ENCODE peak calls at places on chromosomes 2 and 18, in eight cellular contexts. One of them, this sample, is unnamed.

GRCh38 chr2:184597571-184597980 is 753 bp upstream of the ZNF804A start:
- DNase-seq in GM12878: no peak
- DNase-seq in SK-N-SH: peak; percentile 49
- DNase-seq in A549: no peak
- DNase-seq in K562: no peak
- DNase-seq in HepG2: no peak
- DNase-seq in H1: peak; percentile 49
- DNase-seq in HCT116: peak; percentile 26
- DNase-seq in this sample: peak; percentile 65

GRCh38 chr18:35172009-35172408 is 68.8 kb upstream of the ZNF397 start:
- DNase-seq in H1: no peak
- DNase-seq in HCT116: no peak
- DNase-seq in GM12878: no peak
- DNase-seq in A549: no peak
- DNase-seq in HepG2: peak; percentile 36
- DNase-seq in SK-N-SH: no peak
- DNase-seq in K562: no peak
- DNase-seq in this sample: no peak

GRCh38 chr2:219644801-219645480 is 17.5 kb downstream of the SLC4A3 start:
- DNase-seq in H1: peak; percentile 37
- DNase-seq in HCT116: no peak
- DNase-seq in K562: no peak
- DNase-seq in SK-N-SH: no peak
- DNase-seq in A549: no peak
- DNase-seq in HepG2: no peak
- DNase-seq in GM12878: no peak
- DNase-seq in this sample: no peak

GRCh38 chr18:26415041-26415440 is 133.3 kb downstream of the KCTD1 start:
- DNase-seq in SK-N-SH: no peak
- DNase-seq in H1: no peak
- DNase-seq in GM12878: no peak
- DNase-seq in A549: no peak
- DNase-seq in K562: no peak
- DNase-seq in HepG2: no peak
- DNase-seq in HCT116: no peak
- DNase-seq in this sample: no peak

GRCh38 chr2:27001851-27002369 is 30.9 kb upstream of the TMEM214 start:
- DNase-seq in K562: peak; percentile 42
- DNase-seq in SK-N-SH: no peak
- DNase-seq in H1: no peak
- DNase-seq in GM12878: no peak
- DNase-seq in A549: no peak
- DNase-seq in HCT116: no peak
- DNase-seq in HepG2: no peak
- DNase-seq in this sample: no peak

GRCh38 chr2:35873921-35874320 is 481.7 kb upstream of the CRIM1 start:
- DNase-seq in A549: no peak
- DNase-seq in HepG2: peak; percentile 6
- DNase-seq in HCT116: no peak
- DNase-seq in H1: no peak
- DNase-seq in GM12878: no peak
- DNase-seq in SK-N-SH: no peak
- DNase-seq in K562: no peak
- DNase-seq in this sample: peak; percentile 5

GRCh38 chr2:63631501-63631900 is 42.7 kb downstream of the MDH1 start:
- DNase-seq in K562: no peak
- DNase-seq in H1: no peak
- DNase-seq in HCT116: no peak
- DNase-seq in SK-N-SH: peak; percentile 55
- DNase-seq in HepG2: no peak
- DNase-seq in GM12878: no peak
- DNase-seq in A549: no peak
- DNase-seq in this sample: no peak

GRCh38 chr2:152577611-152578010 is 139.7 kb downstream of the PRPF40A start:
- DNase-seq in K562: no peak
- DNase-seq in SK-N-SH: no peak
- DNase-seq in H1: no peak
- DNase-seq in A549: no peak
- DNase-seq in HepG2: no peak
- DNase-seq in GM12878: no peak
- DNase-seq in HCT116: no peak
- DNase-seq in this sample: no peak

GRCh38 chr18:37253424-37254255 is 312.0 kb downstream of the CELF4 start:
- DNase-seq in HepG2: no peak
- DNase-seq in HCT116: no peak
- DNase-seq in H1: peak; percentile 78
- DNase-seq in A549: no peak
- DNase-seq in SK-N-SH: peak; percentile 83
- DNase-seq in K562: peak; percentile 99
- DNase-seq in GM12878: no peak
- DNase-seq in this sample: no peak

GRCh38 chr2:118865106-118865505 is 17.7 kb upstream of the EN1 start:
- DNase-seq in GM12878: peak; percentile 19
- DNase-seq in A549: peak; percentile 55
- DNase-seq in HepG2: peak; percentile 56
- DNase-seq in SK-N-SH: peak; percentile 70
- DNase-seq in H1: peak; percentile 67
- DNase-seq in K562: peak; percentile 54
- DNase-seq in HCT116: peak; percentile 45
- DNase-seq in this sample: peak; percentile 55

GRCh38 chr2:188600536-188601210 is 309.0 kb downstream of the GULP1 start:
- DNase-seq in GM12878: no peak
- DNase-seq in K562: no peak
- DNase-seq in SK-N-SH: no peak
- DNase-seq in HCT116: no peak
- DNase-seq in A549: no peak
- DNase-seq in H1: no peak
- DNase-seq in HepG2: no peak
- DNase-seq in this sample: no peak

GRCh38 chr18:55779461-55779710 is 191.4 kb upstream of the TCF4 start:
- DNase-seq in K562: no peak
- DNase-seq in HCT116: no peak
- DNase-seq in SK-N-SH: peak; percentile 64
- DNase-seq in A549: no peak
- DNase-seq in HepG2: no peak
- DNase-seq in GM12878: no peak
- DNase-seq in H1: no peak
- DNase-seq in this sample: no peak

GRCh38 chr2:23803275-23803964 is 123.5 kb downstream of the ATAD2B start:
- DNase-seq in H1: no peak
- DNase-seq in SK-N-SH: no peak
- DNase-seq in HCT116: no peak
- DNase-seq in HepG2: no peak
- DNase-seq in GM12878: no peak
- DNase-seq in K562: no peak
- DNase-seq in A549: no peak
- DNase-seq in this sample: peak; percentile 45

GRCh38 chr2:8729939-8730338 is 48.1 kb downstream of the ID2 start:
- DNase-seq in GM12878: no peak
- DNase-seq in HCT116: no peak
- DNase-seq in HepG2: no peak
- DNase-seq in H1: no peak
- DNase-seq in SK-N-SH: no peak
- DNase-seq in A549: no peak
- DNase-seq in K562: no peak
- DNase-seq in this sample: no peak

GRCh38 chr2:60317831-60318230 is 235.6 kb downstream of the BCL11A start:
- DNase-seq in HCT116: no peak
- DNase-seq in GM12878: peak; percentile 65
- DNase-seq in H1: no peak
- DNase-seq in SK-N-SH: no peak
- DNase-seq in A549: no peak
- DNase-seq in HepG2: no peak
- DNase-seq in K562: no peak
- DNase-seq in this sample: no peak

GRCh38 chr2:31319391-31320175 is 85.6 kb downstream of the EHD3 start:
- DNase-seq in HepG2: no peak
- DNase-seq in A549: no peak
- DNase-seq in HCT116: no peak
- DNase-seq in GM12878: peak; percentile 32
- DNase-seq in H1: no peak
- DNase-seq in K562: no peak
- DNase-seq in SK-N-SH: no peak
- DNase-seq in this sample: peak; percentile 51

GRCh38 chr18:55064073-55064472 is 104.8 kb upstream of the CCDC68 start:
- DNase-seq in SK-N-SH: no peak
- DNase-seq in A549: no peak
- DNase-seq in HCT116: no peak
- DNase-seq in GM12878: no peak
- DNase-seq in HepG2: no peak
- DNase-seq in K562: no peak
- DNase-seq in H1: no peak
- DNase-seq in this sample: no peak

GRCh38 chr2:207770602-207771404 is 1.1 kb upstream of the FZD5 start:
- DNase-seq in K562: no peak
- DNase-seq in H1: peak; percentile 67
- DNase-seq in HepG2: no peak
- DNase-seq in GM12878: no peak
- DNase-seq in HCT116: no peak
- DNase-seq in SK-N-SH: no peak
- DNase-seq in A549: no peak
- DNase-seq in this sample: peak; percentile 7

GRCh38 chr2:19029655-19030054 is 328.8 kb downstream of the OSR1 start:
- DNase-seq in H1: no peak
- DNase-seq in HCT116: no peak
- DNase-seq in K562: no peak
- DNase-seq in A549: no peak
- DNase-seq in GM12878: no peak
- DNase-seq in HepG2: no peak
- DNase-seq in SK-N-SH: no peak
- DNase-seq in this sample: no peak

GRCh38 chr18:9446839-9447238 is 28.5 kb upstream of the RALBP1 start:
- DNase-seq in A549: no peak
- DNase-seq in HCT116: no peak
- DNase-seq in HepG2: no peak
- DNase-seq in SK-N-SH: no peak
- DNase-seq in K562: no peak
- DNase-seq in GM12878: no peak
- DNase-seq in H1: no peak
- DNase-seq in this sample: no peak

GRCh38 chr2:43637030-43637803 is at the start of gene PLEKHH2:
- DNase-seq in H1: peak; percentile 99
- DNase-seq in HepG2: peak; percentile 77
- DNase-seq in GM12878: peak; percentile 19
- DNase-seq in K562: peak; percentile 100
- DNase-seq in A549: peak; percentile 91
- DNase-seq in SK-N-SH: peak; percentile 100
- DNase-seq in HCT116: peak; percentile 71
- DNase-seq in this sample: peak; percentile 84

GRCh38 chr2:75894170-75894569 is 183.5 kb upstream of the GCFC2 start:
- DNase-seq in HCT116: no peak
- DNase-seq in K562: no peak
- DNase-seq in A549: no peak
- DNase-seq in H1: no peak
- DNase-seq in HepG2: no peak
- DNase-seq in GM12878: no peak
- DNase-seq in SK-N-SH: no peak
- DNase-seq in this sample: no peak

GRCh38 chr2:75896779-75897366 is 186.2 kb upstream of the GCFC2 start:
- DNase-seq in HCT116: no peak
- DNase-seq in H1: no peak
- DNase-seq in HepG2: peak; percentile 60
- DNase-seq in K562: no peak
- DNase-seq in GM12878: no peak
- DNase-seq in A549: peak; percentile 47
- DNase-seq in SK-N-SH: peak; percentile 35
- DNase-seq in this sample: peak; percentile 5

GRCh38 chr2:75892490-75892889 is 181.8 kb upstream of the GCFC2 start:
- DNase-seq in GM12878: no peak
- DNase-seq in HepG2: no peak
- DNase-seq in SK-N-SH: no peak
- DNase-seq in A549: no peak
- DNase-seq in K562: no peak
- DNase-seq in H1: no peak
- DNase-seq in HCT116: no peak
- DNase-seq in this sample: no peak
- TF ChIP-seq MAX in GM12878: no peak
- TF ChIP-seq MAX in HepG2: no peak
- TF ChIP-seq MAX in SK-N-SH: no peak
- TF ChIP-seq MAX in A549: no peak
- TF ChIP-seq MAX in K562: no peak
- TF ChIP-seq MAX in H1: no peak
- TF ChIP-seq MAX in HCT116: no peak
- TF ChIP-seq MAX in this sample: no peak

GRCh38 chr2:47073217-47073616 is 81.9 kb downstream of the STPG4 start:
- DNase-seq in H1: no peak
- DNase-seq in HepG2: no peak
- DNase-seq in GM12878: no peak
- DNase-seq in HCT116: no peak
- DNase-seq in A549: no peak
- DNase-seq in SK-N-SH: no peak
- DNase-seq in K562: no peak
- DNase-seq in this sample: no peak
- H3K27ac ChIP-seq in H1: no peak overlapping the region
- H3K27ac ChIP-seq in HepG2: peak overlapping the region; percentile 20
- H3K27ac ChIP-seq in GM12878: no peak overlapping the region
- H3K27ac ChIP-seq in HCT116: peak overlapping the region; percentile 71
- H3K27ac ChIP-seq in A549: peak overlapping the region; percentile 90
- H3K27ac ChIP-seq in SK-N-SH: peak overlapping the region; percentile 98
- H3K27ac ChIP-seq in K562: no peak overlapping the region
- H3K27ac ChIP-seq in this sample: no peak overlapping the region

GRCh38 chr18:25284861-25285574 is 66.9 kb downstream of the ZNF521 start:
- DNase-seq in HCT116: no peak
- DNase-seq in SK-N-SH: no peak
- DNase-seq in A549: no peak
- DNase-seq in H1: no peak
- DNase-seq in K562: no peak
- DNase-seq in HepG2: no peak
- DNase-seq in GM12878: no peak
- DNase-seq in this sample: no peak
- H3K4me2 ChIP-seq in HCT116: no peak overlapping the region
- H3K4me2 ChIP-seq in SK-N-SH: peak overlapping the region; percentile 30
- H3K4me2 ChIP-seq in A549: no peak overlapping the region
- H3K4me2 ChIP-seq in H1: peak overlapping the region; percentile 25
- H3K4me2 ChIP-seq in K562: no peak overlapping the region
- H3K4me2 ChIP-seq in HepG2: no peak overlapping the region
- H3K4me2 ChIP-seq in GM12878: no peak overlapping the region
- H3K4me2 ChIP-seq in this sample: peak overlapping the region; percentile 34

GRCh38 chr2:216858312-216858711 is 1.6 kb downstream of the TNP1 start:
- DNase-seq in A549: no peak
- DNase-seq in HCT116: no peak
- DNase-seq in H1: no peak
- DNase-seq in HepG2: no peak
- DNase-seq in SK-N-SH: no peak
- DNase-seq in K562: no peak
- DNase-seq in GM12878: no peak
- DNase-seq in this sample: no peak
- TF ChIP-seq MAX in A549: no peak
- TF ChIP-seq MAX in HCT116: no peak
- TF ChIP-seq MAX in H1: no peak
- TF ChIP-seq MAX in HepG2: no peak
- TF ChIP-seq MAX in SK-N-SH: no peak
- TF ChIP-seq MAX in K562: no peak
- TF ChIP-seq MAX in GM12878: no peak
- TF ChIP-seq MAX in this sample: no peak